ENCODE peak calls at places on chromosomes 7 and 10, in ten cellular contexts. H, T, G, V, J, A, X, U, N and O are unnamed samples.

GRCh38 chr10:69089638-69090599 is 2.0 kb downstream of the SRGN start:
- DNase-seq in J (peak; percentile 51), T (peak; percentile 37), H (no peak), A (no peak), U (no peak), V (no peak), X (no peak), G (peak; percentile 70), N (peak; percentile 27), O (no peak)

GRCh38 chr10:93999401-93999851 is 5.7 kb downstream of the PLCE1 start:
- DNase-seq in V (peak; percentile 41), T (peak; percentile 62), N (peak; percentile 50), G (peak; percentile 82), X (no peak), U (peak; percentile 75), J (peak; percentile 71), A (no peak), H (no peak), O (no peak)

GRCh38 chr7:29945259-29945809 is 44.3 kb downstream of the SCRN1 start:
- DNase-seq in J (no peak), H (no peak), U (no peak), G (no peak), T (no peak), V (no peak), X (no peak), A (no peak), N (peak; percentile 21), O (no peak)

GRCh38 chr7:68288099-68288498 is 1291.5 kb downstream of the TYW1 start:
- DNase-seq in A (no peak), T (no peak), H (no peak), G (no peak), U (no peak), J (no peak), V (no peak), N (no peak), X (no peak), O (no peak)

GRCh38 chr7:54330216-54330800 is 211.9 kb upstream of the VSTM2A start:
- DNase-seq in J (no peak), V (no peak), X (no peak), N (no peak), H (no peak), U (no peak), G (no peak), T (no peak), A (no peak), O (no peak)

GRCh38 chr7:30157217-30157616 is 22.4 kb downstream of the MTURN start:
- DNase-seq in N (no peak), X (no peak), G (no peak), U (no peak), V (no peak), T (no peak), J (no peak), A (no peak), H (no peak), O (no peak)

GRCh38 chr7:14381936-14382335 is 392.5 kb upstream of the ETV1 start:
- DNase-seq in X (no peak), V (no peak), G (no peak), A (no peak), T (no peak), J (no peak), H (no peak), N (no peak), U (no peak), O (no peak)

GRCh38 chr7:127317447-127317961 is 64.8 kb upstream of the GRM8 start:
- DNase-seq in J (no peak), U (no peak), H (no peak), X (no peak), V (no peak), T (no peak), A (no peak), N (peak; percentile 46), G (peak; percentile 87), O (no peak)

GRCh38 chr7:118218413-118219156 is 5.9 kb upstream of the ANKRD7 start:
- DNase-seq in V (no peak), X (no peak), J (no peak), H (no peak), G (no peak), T (no peak), A (no peak), U (no peak), N (no peak), O (no peak)

GRCh38 chr7:94439893-94440381 is 45.2 kb downstream of the COL1A2 start:
- DNase-seq in N (peak; percentile 8), V (no peak), J (no peak), U (no peak), T (no peak), A (no peak), H (no peak), X (no peak), G (peak; percentile 31), O (no peak)

GRCh38 chr10:125672884-125673283 is 10.1 kb downstream of the TEX36 start:
- DNase-seq in G (no peak), T (no peak), U (no peak), X (no peak), J (no peak), A (no peak), H (no peak), N (no peak), V (no peak), O (no peak)

GRCh38 chr7:56447864-56448693 is 331.9 kb upstream of the NUPR2 start:
- DNase-seq in T (no peak), G (no peak), A (no peak), J (no peak), H (no peak), N (peak; percentile 49), V (no peak), U (peak; percentile 76), X (no peak), O (no peak)

GRCh38 chr10:83458611-83459010 is 680.7 kb upstream of the GHITM start:
- DNase-seq in U (peak; percentile 27), X (no peak), T (no peak), H (no peak), A (no peak), V (no peak), J (no peak), G (no peak), N (no peak), O (no peak)

GRCh38 chr10:133379152-133379800 is at the start of gene PAOX:
- DNase-seq in X (peak; percentile 86), V (peak; percentile 66), A (peak; percentile 53), H (no peak), N (peak; percentile 48), G (peak; percentile 67), T (peak; percentile 50), J (peak; percentile 75), U (peak; percentile 93), O (peak; percentile 74)

GRCh38 chr7:24981544-24981951 is 1.6 kb upstream of the OSBPL3 start:
- DNase-seq in A (peak; percentile 27), H (no peak), U (peak; percentile 90), T (peak; percentile 69), X (peak; percentile 62), G (peak; percentile 47), J (peak; percentile 62), N (peak; percentile 69), V (no peak), O (peak; percentile 46)
- TF ChIP-seq CTCF in A (no peak), H (no peak), U (no peak), T (no peak), X (no peak), G (no peak), J (no peak), N (no peak), V (no peak), O (no peak)

DNA sequence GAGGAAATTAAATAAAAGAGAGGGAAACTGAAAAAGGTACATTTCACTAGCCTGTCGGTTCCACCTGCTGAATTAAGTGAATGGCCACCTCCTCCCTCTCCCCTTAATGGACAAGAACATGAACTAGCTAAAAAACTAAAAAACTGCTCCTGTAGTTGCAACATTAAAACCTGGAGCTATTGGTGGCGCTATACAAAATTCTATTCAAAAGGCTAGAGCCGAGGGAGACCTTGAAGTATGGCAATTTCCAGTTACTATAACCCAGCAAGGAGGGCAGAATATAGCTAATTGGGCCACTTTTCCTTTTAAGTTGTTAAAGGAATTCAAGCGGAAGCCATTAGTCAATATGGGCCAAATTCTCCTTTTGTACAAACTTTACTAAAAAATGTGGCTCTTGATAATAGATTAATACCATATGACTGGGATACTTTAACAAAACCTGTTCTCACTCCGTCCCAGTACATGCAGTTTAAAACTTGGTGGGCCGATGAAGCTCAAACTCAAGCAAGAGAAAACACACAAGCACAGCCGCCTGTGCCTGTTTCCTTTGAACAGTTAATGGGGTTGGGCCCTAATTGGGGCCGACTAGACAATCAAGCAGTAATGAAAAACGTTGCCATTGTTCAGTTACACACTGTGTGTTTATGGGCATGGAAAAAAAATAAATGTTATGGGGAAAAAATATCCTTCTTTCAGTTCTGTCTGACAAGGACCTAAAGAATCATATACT is 6.5 kb upstream of the CHST3 start:
- DNase-seq in H (no peak), N (no peak), U (no peak), G (no peak), A (no peak), T (no peak), J (no peak), X (no peak), V (no peak), O (no peak)
- TF ChIP-seq CTCF in H (no peak), N (peak; percentile 31), U (no peak), G (peak; percentile 17), A (no peak), T (peak; percentile 13), J (no peak), X (no peak), V (no peak), O (no peak)

DNA sequence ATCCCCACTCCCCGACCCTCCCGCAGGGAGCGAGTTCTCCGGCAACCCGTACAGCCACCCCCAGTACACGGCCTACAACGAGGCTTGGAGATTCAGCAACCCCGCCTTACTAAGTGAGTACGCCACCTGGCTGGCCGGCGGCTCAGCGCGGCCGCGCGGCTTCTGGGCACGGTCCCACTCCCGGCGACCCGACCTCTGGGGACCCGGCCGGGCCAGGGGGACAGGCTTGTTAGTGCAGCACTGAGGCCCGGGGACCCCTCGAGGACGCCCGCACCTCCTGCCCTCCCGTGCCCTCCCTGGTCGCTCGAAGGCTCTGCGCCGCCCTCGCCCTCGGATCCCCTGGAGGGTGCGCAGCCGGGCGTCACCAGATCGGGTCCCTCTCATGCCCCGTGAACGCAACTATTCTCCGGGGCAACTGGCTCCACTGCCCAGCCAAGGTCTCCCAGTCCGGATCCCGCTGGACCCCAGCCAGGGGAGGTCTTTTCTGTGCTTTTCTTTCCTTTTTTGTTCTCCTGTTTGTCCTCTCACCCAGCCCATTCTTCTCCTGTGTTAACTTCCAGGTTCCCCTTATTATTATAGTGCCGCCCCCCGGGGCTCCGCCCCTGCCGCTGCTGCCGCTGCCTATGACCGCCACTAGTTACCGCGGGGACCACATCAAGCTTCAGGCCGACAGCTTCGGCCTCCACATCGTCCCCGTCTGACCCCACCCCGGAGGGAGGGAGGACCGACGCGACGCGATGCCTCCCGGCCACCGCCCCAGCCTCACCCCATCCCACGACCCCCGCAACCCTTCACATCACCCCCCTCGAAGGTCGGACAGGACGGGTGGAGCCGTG is 81.8 kb downstream of the PAX2 start:
- DNase-seq in J (peak; percentile 35), V (no peak), U (peak; percentile 88), T (no peak), N (no peak), A (no peak), H (peak; percentile 56), G (no peak), X (no peak), O (peak; percentile 52)
- TF ChIP-seq CTCF in J (no peak), V (peak; percentile 28), U (no peak), T (peak; percentile 21), N (no peak), A (no peak), H (peak; percentile 72), G (no peak), X (peak; percentile 15), O (no peak)

DNA sequence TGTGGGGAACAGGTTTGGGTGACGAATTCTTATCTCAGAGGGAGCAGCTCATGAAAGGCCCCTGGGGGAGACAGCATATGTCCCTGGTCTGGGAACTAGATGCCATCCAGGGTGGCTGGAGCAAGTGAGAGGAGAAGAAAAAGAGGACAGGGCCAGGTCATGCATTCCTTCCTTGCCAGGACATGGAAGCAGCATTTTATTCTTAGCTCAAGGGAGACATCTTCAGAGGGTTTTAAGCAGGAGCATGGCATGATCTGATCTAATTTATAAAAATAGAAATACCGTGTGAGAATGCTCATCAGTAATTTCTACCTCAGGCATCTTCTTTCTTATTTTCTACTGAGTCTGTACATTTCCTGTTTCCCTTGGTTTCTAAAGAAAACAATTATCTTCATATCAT is 386.0 kb downstream of the GALNT17 start:
- DNase-seq in T (no peak), J (no peak), U (no peak), X (no peak), A (no peak), G (no peak), H (no peak), N (peak; percentile 12), V (no peak), O (no peak)
- TF ChIP-seq CTCF in T (no peak), J (no peak), U (no peak), X (no peak), A (no peak), G (no peak), H (no peak), N (no peak), V (no peak), O (no peak)